ENCODE peak calls at places on chromosomes 2 and 18, in ten cellular contexts. E is NB4, S is thoracic aorta, D is transverse colon, L is fibroblast of lung, F is cardiac muscle cell, R is fibroblast of mammary gland, U is astrocyte of the cerebellum, N is astrocyte of the spinal cord, A is upper lobe of right lung. J is an unnamed sample.

GRCh38 chr2:169714699-169715098 is 18.9 kb upstream of the KLHL23 start:
- DNase-seq in U (no peak), F (no peak), R (peak; percentile 10), A (no peak), S (no peak), N (no peak), E (no peak), D (no peak), L (no peak), J (no peak)

GRCh38 chr2:239561448-239562001 is 160.7 kb upstream of the HDAC4 start:
- DNase-seq in S (no peak), L (no peak), F (no peak), U (no peak), D (peak; percentile 25), A (peak; percentile 59), E (no peak), N (no peak), R (peak; percentile 85), J (peak; percentile 9)

GRCh38 chr2:127643698-127644660 is 2.0 kb upstream of the GPR17 start:
- DNase-seq in A (no peak), U (no peak), N (no peak), D (no peak), L (no peak), E (peak; percentile 26), S (no peak), R (no peak), F (no peak), J (no peak)

GRCh38 chr2:134852518-134852917 is 14.1 kb downstream of the ACMSD start:
- DNase-seq in U (no peak), N (no peak), L (no peak), D (no peak), A (no peak), S (no peak), F (no peak), E (no peak), R (no peak), J (no peak)

GRCh38 chr2:37325625-37326071 is 1.0 kb upstream of the PRKD3 start:
- DNase-seq in N (no peak), F (no peak), L (no peak), S (no peak), A (peak; percentile 60), R (peak; percentile 12), U (no peak), E (peak; percentile 25), D (no peak), J (no peak)

GRCh38 chr2:150013011-150013410 is 425.4 kb upstream of the MMADHC start:
- DNase-seq in A (no peak), D (no peak), L (no peak), R (peak; percentile 3), U (no peak), N (peak; percentile 28), S (no peak), F (peak; percentile 57), E (no peak), J (no peak)

GRCh38 chr18:77811510-77811909 is 561.9 kb downstream of the GALR1 start:
- DNase-seq in R (peak; percentile 1), N (no peak), S (no peak), U (no peak), F (no peak), D (peak; percentile 53), E (peak; percentile 11), A (no peak), L (no peak), J (no peak)

GRCh38 chr2:55165567-55165966 is 66.5 kb downstream of the CLHC1 start:
- DNase-seq in S (no peak), A (no peak), U (no peak), R (peak; percentile 62), D (no peak), E (peak; percentile 33), F (peak; percentile 54), L (peak; percentile 78), N (peak; percentile 58), J (no peak)

GRCh38 chr2:218615868-218616315 is 8.2 kb downstream of the PLCD4 start:
- DNase-seq in F (no peak), U (no peak), R (no peak), A (no peak), L (no peak), D (peak; percentile 53), S (no peak), N (no peak), E (no peak), J (no peak)

GRCh38 chr2:226791487-226792081 is 8.0 kb downstream of the IRS1 start:
- DNase-seq in N (peak; percentile 85), S (peak; percentile 47), F (peak; percentile 89), E (peak; percentile 91), L (peak; percentile 83), A (peak; percentile 97), D (peak; percentile 93), U (no peak), R (peak; percentile 70), J (peak; percentile 39)

GRCh38 chr2:149826471-149827125 is 239.0 kb upstream of the MMADHC start:
- DNase-seq in F (peak; percentile 35), D (no peak), S (no peak), E (no peak), R (peak; percentile 49), U (no peak), N (peak; percentile 45), L (peak; percentile 60), A (no peak), J (peak; percentile 5)

GRCh38 chr2:29075894-29076700 is 1.8 kb upstream of the PCARE start:
- DNase-seq in N (no peak), L (peak; percentile 40), U (no peak), R (peak; percentile 17), D (no peak), E (no peak), S (no peak), A (no peak), F (peak; percentile 14), J (no peak)

GRCh38 chr18:51196116-51196810 is 1.2 kb downstream of the MEX3C start:
- DNase-seq in A (peak; percentile 82), N (no peak), R (peak; percentile 31), E (peak; percentile 48), L (peak; percentile 20), U (no peak), S (no peak), D (peak; percentile 53), F (peak; percentile 36), J (no peak)

GRCh38 chr2:70947556-70948184 is 12.0 kb downstream of the ATP6V1B1 start:
- DNase-seq in S (no peak), U (no peak), E (no peak), N (peak; percentile 51), F (peak; percentile 58), L (peak; percentile 68), R (peak; percentile 74), D (no peak), A (peak; percentile 28), J (peak; percentile 23)
- H3K4me3 ChIP-seq in S (peak overlapping the region; percentile 59), U (no peak overlapping the region), E (no peak overlapping the region), N (no peak overlapping the region), F (no peak overlapping the region), L (no peak overlapping the region), R (peak overlapping the region; percentile 17), D (no peak overlapping the region), A (no peak overlapping the region), J (no peak overlapping the region)

GRCh38 chr18:9140984-9141383 is 4.4 kb downstream of the ANKRD12 start:
- DNase-seq in L (no peak), U (no peak), R (no peak), E (no peak), D (no peak), F (no peak), N (no peak), S (no peak), A (no peak), J (no peak)
- H3K4me3 ChIP-seq in L (no peak overlapping the region), U (no peak overlapping the region), R (no peak overlapping the region), E (no peak overlapping the region), D (no peak overlapping the region), F (no peak overlapping the region), N (no peak overlapping the region), S (no peak overlapping the region), A (no peak overlapping the region), J (no peak overlapping the region)

GRCh38 chr18:50196261-50196660 is 1.3 kb upstream of the MYO5B start:
- DNase-seq in F (no peak), A (no peak), D (no peak), U (no peak), N (no peak), L (no peak), E (no peak), R (no peak), S (no peak), J (no peak)

GRCh38 chr18:50194623-50195532 is at the start of gene MYO5B:
- DNase-seq in A (peak; percentile 93), R (no peak), U (no peak), S (no peak), E (no peak), F (peak; percentile 2), D (peak; percentile 91), N (no peak), L (peak; percentile 3), J (no peak)

GRCh38 chr18:50195689-50196088 is 742 bp upstream of the MYO5B start:
- DNase-seq in S (no peak), N (no peak), A (no peak), F (no peak), E (no peak), L (no peak), D (peak; percentile 14), R (no peak), U (no peak), J (no peak)

GRCh38 chr18:50192903-50193795 is 1.8 kb downstream of the MYO5B start:
- DNase-seq in L (no peak), R (no peak), D (peak; percentile 42), N (no peak), U (no peak), F (no peak), S (no peak), E (no peak), A (no peak), J (no peak)

GRCh38 chr18:50193796-50194622 is 938 bp downstream of the MYO5B start:
- DNase-seq in L (no peak), A (peak; percentile 67), N (no peak), S (no peak), D (peak; percentile 47), R (no peak), E (no peak), U (no peak), F (no peak), J (no peak)
- H3K4me3 ChIP-seq in L (no peak overlapping the region), A (peak overlapping the region; percentile 55), N (no peak overlapping the region), S (peak overlapping the region; percentile 77), D (peak overlapping the region; percentile 73), R (no peak overlapping the region), E (no peak overlapping the region), U (peak overlapping the region; percentile 36), F (peak overlapping the region; percentile 55), J (peak overlapping the region; percentile 30)

GRCh38 chr2:240795468-240795867 is 24.6 kb downstream of the KIF1A start:
- DNase-seq in R (no peak), E (no peak), F (no peak), D (no peak), U (no peak), S (no peak), N (no peak), L (no peak), A (peak; percentile 46), J (no peak)

GRCh38 chr2:240792658-240793312 is 27.2 kb downstream of the KIF1A start:
- DNase-seq in U (no peak), D (no peak), E (no peak), L (no peak), S (no peak), A (peak; percentile 44), N (no peak), F (no peak), R (no peak), J (no peak)

GRCh38 chr2:240793313-240794177 is 26.5 kb downstream of the KIF1A start:
- DNase-seq in N (no peak), L (no peak), E (no peak), U (no peak), S (no peak), F (no peak), A (peak; percentile 41), R (no peak), D (no peak), J (no peak)

GRCh38 chr2:240795916-240796510 is 24.0 kb downstream of the KIF1A start:
- DNase-seq in S (no peak), L (no peak), A (peak; percentile 52), D (no peak), E (no peak), R (no peak), U (no peak), F (no peak), N (no peak), J (no peak)

GRCh38 chr2:240794178-240794721 is 25.8 kb downstream of the KIF1A start:
- DNase-seq in D (no peak), L (no peak), N (no peak), U (no peak), A (peak; percentile 58), E (no peak), S (no peak), R (no peak), F (no peak), J (no peak)
- H3K4me3 ChIP-seq in D (no peak overlapping the region), L (no peak overlapping the region), N (no peak overlapping the region), U (no peak overlapping the region), A (no peak overlapping the region), E (no peak overlapping the region), S (no peak overlapping the region), R (no peak overlapping the region), F (no peak overlapping the region), J (no peak overlapping the region)